ENCODE peak calls at places on chromosomes 1 and 21, in nine cellular contexts. One of them, this sample, is unnamed.

GRCh38 chr1:65174585-65174984 is 26.6 kb downstream of the AK4 start:
- DNase-seq in K562: no peak
- DNase-seq in H54: peak
- DNase-seq in activated T-cell treated with anti-CD3 and anti-CD28 coated beads, Interleukin-2, amount 50 U/mL, for 72 hours: no peak
- DNase-seq in iris pigment epithelial cell: peak
- DNase-seq in activated T-helper 1 cell treated with Interleukin-2 at 50 U/mL for 16 hours: no peak
- DNase-seq in hepatic stellate cell: peak
- DNase-seq in stimulated activated naive CD8-positive, alpha-beta T cell treated with anti-CD3 and anti-CD28 coated beads, Interleukin-15, Interleukin-2, amounts not matched to agents 100 U/mL and 50 U/mL, for 24 hours: no peak
- DNase-seq in OCI-LY7: no peak
- DNase-seq in this sample: peak

GRCh38 chr1:3541930-3542329 is 69.4 kb downstream of the MEGF6 start:
- DNase-seq in K562: peak
- DNase-seq in H54: no peak
- DNase-seq in activated T-cell treated with anti-CD3 and anti-CD28 coated beads, Interleukin-2, amount 50 U/mL, for 72 hours: no peak
- DNase-seq in iris pigment epithelial cell: no peak
- DNase-seq in activated T-helper 1 cell treated with Interleukin-2 at 50 U/mL for 16 hours: no peak
- DNase-seq in hepatic stellate cell: no peak
- DNase-seq in stimulated activated naive CD8-positive, alpha-beta T cell treated with anti-CD3 and anti-CD28 coated beads, Interleukin-15, Interleukin-2, amounts not matched to agents 100 U/mL and 50 U/mL, for 24 hours: no peak
- DNase-seq in OCI-LY7: no peak
- DNase-seq in this sample: no peak

GRCh38 chr1:12499574-12500245 is 118.3 kb downstream of the DHRS3 start:
- DNase-seq in K562: no peak
- DNase-seq in H54: no peak
- DNase-seq in activated T-cell treated with anti-CD3 and anti-CD28 coated beads, Interleukin-2, amount 50 U/mL, for 72 hours: no peak
- DNase-seq in iris pigment epithelial cell: no peak
- DNase-seq in activated T-helper 1 cell treated with Interleukin-2 at 50 U/mL for 16 hours: no peak
- DNase-seq in hepatic stellate cell: no peak
- DNase-seq in stimulated activated naive CD8-positive, alpha-beta T cell treated with anti-CD3 and anti-CD28 coated beads, Interleukin-15, Interleukin-2, amounts not matched to agents 100 U/mL and 50 U/mL, for 24 hours: no peak
- DNase-seq in OCI-LY7: no peak
- DNase-seq in this sample: no peak

GRCh38 chr1:220274122-220274855 is 2.0 kb upstream of the RAB3GAP2 start:
- DNase-seq in K562: no peak
- DNase-seq in H54: no peak
- DNase-seq in activated T-cell treated with anti-CD3 and anti-CD28 coated beads, Interleukin-2, amount 50 U/mL, for 72 hours: no peak
- DNase-seq in iris pigment epithelial cell: peak
- DNase-seq in activated T-helper 1 cell treated with Interleukin-2 at 50 U/mL for 16 hours: no peak
- DNase-seq in hepatic stellate cell: no peak
- DNase-seq in stimulated activated naive CD8-positive, alpha-beta T cell treated with anti-CD3 and anti-CD28 coated beads, Interleukin-15, Interleukin-2, amounts not matched to agents 100 U/mL and 50 U/mL, for 24 hours: no peak
- DNase-seq in OCI-LY7: no peak
- DNase-seq in this sample: no peak

GRCh38 chr1:7290971-7291970 is 479.8 kb upstream of the VAMP3 start:
- DNase-seq in K562: no peak
- DNase-seq in H54: no peak
- DNase-seq in activated T-cell treated with anti-CD3 and anti-CD28 coated beads, Interleukin-2, amount 50 U/mL, for 72 hours: no peak
- DNase-seq in iris pigment epithelial cell: peak
- DNase-seq in activated T-helper 1 cell treated with Interleukin-2 at 50 U/mL for 16 hours: no peak
- DNase-seq in hepatic stellate cell: peak
- DNase-seq in stimulated activated naive CD8-positive, alpha-beta T cell treated with anti-CD3 and anti-CD28 coated beads, Interleukin-15, Interleukin-2, amounts not matched to agents 100 U/mL and 50 U/mL, for 24 hours: no peak
- DNase-seq in OCI-LY7: no peak
- DNase-seq in this sample: no peak

GRCh38 chr1:225999912-226000337 is 782 bp upstream of the SDE2 start:
- DNase-seq in K562: no peak
- DNase-seq in H54: no peak
- DNase-seq in activated T-cell treated with anti-CD3 and anti-CD28 coated beads, Interleukin-2, amount 50 U/mL, for 72 hours: no peak
- DNase-seq in iris pigment epithelial cell: peak
- DNase-seq in activated T-helper 1 cell treated with Interleukin-2 at 50 U/mL for 16 hours: no peak
- DNase-seq in hepatic stellate cell: peak
- DNase-seq in stimulated activated naive CD8-positive, alpha-beta T cell treated with anti-CD3 and anti-CD28 coated beads, Interleukin-15, Interleukin-2, amounts not matched to agents 100 U/mL and 50 U/mL, for 24 hours: no peak
- DNase-seq in OCI-LY7: peak
- DNase-seq in this sample: no peak

GRCh38 chr1:118346940-118347339 is 161.9 kb upstream of the SPAG17 start:
- DNase-seq in K562: no peak
- DNase-seq in H54: no peak
- DNase-seq in activated T-cell treated with anti-CD3 and anti-CD28 coated beads, Interleukin-2, amount 50 U/mL, for 72 hours: no peak
- DNase-seq in iris pigment epithelial cell: no peak
- DNase-seq in activated T-helper 1 cell treated with Interleukin-2 at 50 U/mL for 16 hours: no peak
- DNase-seq in hepatic stellate cell: no peak
- DNase-seq in stimulated activated naive CD8-positive, alpha-beta T cell treated with anti-CD3 and anti-CD28 coated beads, Interleukin-15, Interleukin-2, amounts not matched to agents 100 U/mL and 50 U/mL, for 24 hours: no peak
- DNase-seq in OCI-LY7: no peak
- DNase-seq in this sample: no peak

GRCh38 chr1:8335246-8335645 is 17.3 kb downstream of the SLC45A1 start:
- DNase-seq in K562: no peak
- DNase-seq in H54: no peak
- DNase-seq in activated T-cell treated with anti-CD3 and anti-CD28 coated beads, Interleukin-2, amount 50 U/mL, for 72 hours: no peak
- DNase-seq in iris pigment epithelial cell: no peak
- DNase-seq in activated T-helper 1 cell treated with Interleukin-2 at 50 U/mL for 16 hours: no peak
- DNase-seq in hepatic stellate cell: no peak
- DNase-seq in stimulated activated naive CD8-positive, alpha-beta T cell treated with anti-CD3 and anti-CD28 coated beads, Interleukin-15, Interleukin-2, amounts not matched to agents 100 U/mL and 50 U/mL, for 24 hours: no peak
- DNase-seq in OCI-LY7: no peak
- DNase-seq in this sample: no peak

GRCh38 chr1:48006318-48006717 is 9.1 kb upstream of the TRABD2B start:
- DNase-seq in K562: no peak
- DNase-seq in H54: no peak
- DNase-seq in activated T-cell treated with anti-CD3 and anti-CD28 coated beads, Interleukin-2, amount 50 U/mL, for 72 hours: no peak
- DNase-seq in iris pigment epithelial cell: no peak
- DNase-seq in activated T-helper 1 cell treated with Interleukin-2 at 50 U/mL for 16 hours: no peak
- DNase-seq in hepatic stellate cell: no peak
- DNase-seq in stimulated activated naive CD8-positive, alpha-beta T cell treated with anti-CD3 and anti-CD28 coated beads, Interleukin-15, Interleukin-2, amounts not matched to agents 100 U/mL and 50 U/mL, for 24 hours: no peak
- DNase-seq in OCI-LY7: no peak
- DNase-seq in this sample: no peak

GRCh38 chr1:10848109-10848684 is 51.8 kb upstream of the CASZ1 start:
- DNase-seq in K562: no peak
- DNase-seq in H54: no peak
- DNase-seq in activated T-cell treated with anti-CD3 and anti-CD28 coated beads, Interleukin-2, amount 50 U/mL, for 72 hours: no peak
- DNase-seq in iris pigment epithelial cell: no peak
- DNase-seq in activated T-helper 1 cell treated with Interleukin-2 at 50 U/mL for 16 hours: no peak
- DNase-seq in hepatic stellate cell: no peak
- DNase-seq in stimulated activated naive CD8-positive, alpha-beta T cell treated with anti-CD3 and anti-CD28 coated beads, Interleukin-15, Interleukin-2, amounts not matched to agents 100 U/mL and 50 U/mL, for 24 hours: no peak
- DNase-seq in OCI-LY7: no peak
- DNase-seq in this sample: no peak

GRCh38 chr1:178020968-178021640 is 51.2 kb upstream of the SEC16B start:
- DNase-seq in K562: no peak
- DNase-seq in H54: no peak
- DNase-seq in activated T-cell treated with anti-CD3 and anti-CD28 coated beads, Interleukin-2, amount 50 U/mL, for 72 hours: no peak
- DNase-seq in iris pigment epithelial cell: no peak
- DNase-seq in activated T-helper 1 cell treated with Interleukin-2 at 50 U/mL for 16 hours: no peak
- DNase-seq in hepatic stellate cell: no peak
- DNase-seq in stimulated activated naive CD8-positive, alpha-beta T cell treated with anti-CD3 and anti-CD28 coated beads, Interleukin-15, Interleukin-2, amounts not matched to agents 100 U/mL and 50 U/mL, for 24 hours: no peak
- DNase-seq in OCI-LY7: no peak
- DNase-seq in this sample: no peak

GRCh38 chr1:61056674-61057439 is 25.5 kb upstream of the NFIA start:
- DNase-seq in K562: peak
- DNase-seq in H54: no peak
- DNase-seq in activated T-cell treated with anti-CD3 and anti-CD28 coated beads, Interleukin-2, amount 50 U/mL, for 72 hours: peak
- DNase-seq in iris pigment epithelial cell: peak
- DNase-seq in activated T-helper 1 cell treated with Interleukin-2 at 50 U/mL for 16 hours: no peak
- DNase-seq in hepatic stellate cell: peak
- DNase-seq in stimulated activated naive CD8-positive, alpha-beta T cell treated with anti-CD3 and anti-CD28 coated beads, Interleukin-15, Interleukin-2, amounts not matched to agents 100 U/mL and 50 U/mL, for 24 hours: peak
- DNase-seq in OCI-LY7: peak
- DNase-seq in this sample: peak

GRCh38 chr1:205287723-205288122 is 33.8 kb downstream of the NUAK2 start:
- DNase-seq in K562: no peak
- DNase-seq in H54: no peak
- DNase-seq in activated T-cell treated with anti-CD3 and anti-CD28 coated beads, Interleukin-2, amount 50 U/mL, for 72 hours: no peak
- DNase-seq in iris pigment epithelial cell: no peak
- DNase-seq in activated T-helper 1 cell treated with Interleukin-2 at 50 U/mL for 16 hours: no peak
- DNase-seq in hepatic stellate cell: no peak
- DNase-seq in stimulated activated naive CD8-positive, alpha-beta T cell treated with anti-CD3 and anti-CD28 coated beads, Interleukin-15, Interleukin-2, amounts not matched to agents 100 U/mL and 50 U/mL, for 24 hours: no peak
- DNase-seq in OCI-LY7: no peak
- DNase-seq in this sample: no peak

GRCh38 chr1:34792868-34793727 is at the start of gene GJA4:
- DNase-seq in K562: peak
- DNase-seq in H54: no peak
- DNase-seq in activated T-cell treated with anti-CD3 and anti-CD28 coated beads, Interleukin-2, amount 50 U/mL, for 72 hours: no peak
- DNase-seq in iris pigment epithelial cell: no peak
- DNase-seq in activated T-helper 1 cell treated with Interleukin-2 at 50 U/mL for 16 hours: no peak
- DNase-seq in hepatic stellate cell: no peak
- DNase-seq in stimulated activated naive CD8-positive, alpha-beta T cell treated with anti-CD3 and anti-CD28 coated beads, Interleukin-15, Interleukin-2, amounts not matched to agents 100 U/mL and 50 U/mL, for 24 hours: peak
- DNase-seq in OCI-LY7: no peak
- DNase-seq in this sample: no peak

GRCh38 chr21:28805885-28806284 is 186.8 kb downstream of the LTN1 start:
- DNase-seq in K562: no peak
- DNase-seq in H54: no peak
- DNase-seq in activated T-cell treated with anti-CD3 and anti-CD28 coated beads, Interleukin-2, amount 50 U/mL, for 72 hours: no peak
- DNase-seq in iris pigment epithelial cell: peak
- DNase-seq in activated T-helper 1 cell treated with Interleukin-2 at 50 U/mL for 16 hours: no peak
- DNase-seq in hepatic stellate cell: peak
- DNase-seq in stimulated activated naive CD8-positive, alpha-beta T cell treated with anti-CD3 and anti-CD28 coated beads, Interleukin-15, Interleukin-2, amounts not matched to agents 100 U/mL and 50 U/mL, for 24 hours: no peak
- DNase-seq in OCI-LY7: no peak
- DNase-seq in this sample: no peak

GRCh38 chr1:246642719-246643118 is 76.5 kb downstream of the CNST start:
- DNase-seq in K562: no peak
- DNase-seq in H54: no peak
- DNase-seq in activated T-cell treated with anti-CD3 and anti-CD28 coated beads, Interleukin-2, amount 50 U/mL, for 72 hours: no peak
- DNase-seq in iris pigment epithelial cell: no peak
- DNase-seq in activated T-helper 1 cell treated with Interleukin-2 at 50 U/mL for 16 hours: no peak
- DNase-seq in hepatic stellate cell: no peak
- DNase-seq in stimulated activated naive CD8-positive, alpha-beta T cell treated with anti-CD3 and anti-CD28 coated beads, Interleukin-15, Interleukin-2, amounts not matched to agents 100 U/mL and 50 U/mL, for 24 hours: no peak
- DNase-seq in OCI-LY7: no peak
- DNase-seq in this sample: no peak

GRCh38 chr1:111517464-111518225 is 14.2 kb upstream of the ADORA3 start:
- DNase-seq in K562: no peak
- DNase-seq in H54: no peak
- DNase-seq in activated T-cell treated with anti-CD3 and anti-CD28 coated beads, Interleukin-2, amount 50 U/mL, for 72 hours: peak
- DNase-seq in iris pigment epithelial cell: no peak
- DNase-seq in activated T-helper 1 cell treated with Interleukin-2 at 50 U/mL for 16 hours: no peak
- DNase-seq in hepatic stellate cell: no peak
- DNase-seq in stimulated activated naive CD8-positive, alpha-beta T cell treated with anti-CD3 and anti-CD28 coated beads, Interleukin-15, Interleukin-2, amounts not matched to agents 100 U/mL and 50 U/mL, for 24 hours: peak
- DNase-seq in OCI-LY7: peak
- DNase-seq in this sample: no peak

GRCh38 chr1:113195115-113195845 is 122.3 kb downstream of the LRIG2 start:
- DNase-seq in K562: no peak
- DNase-seq in H54: no peak
- DNase-seq in activated T-cell treated with anti-CD3 and anti-CD28 coated beads, Interleukin-2, amount 50 U/mL, for 72 hours: no peak
- DNase-seq in iris pigment epithelial cell: no peak
- DNase-seq in activated T-helper 1 cell treated with Interleukin-2 at 50 U/mL for 16 hours: no peak
- DNase-seq in hepatic stellate cell: no peak
- DNase-seq in stimulated activated naive CD8-positive, alpha-beta T cell treated with anti-CD3 and anti-CD28 coated beads, Interleukin-15, Interleukin-2, amounts not matched to agents 100 U/mL and 50 U/mL, for 24 hours: no peak
- DNase-seq in OCI-LY7: no peak
- DNase-seq in this sample: no peak

GRCh38 chr1:3477241-3478109 is 23.0 kb downstream of the ARHGEF16 start:
- DNase-seq in K562: peak
- DNase-seq in H54: peak
- DNase-seq in activated T-cell treated with anti-CD3 and anti-CD28 coated beads, Interleukin-2, amount 50 U/mL, for 72 hours: no peak
- DNase-seq in iris pigment epithelial cell: no peak
- DNase-seq in activated T-helper 1 cell treated with Interleukin-2 at 50 U/mL for 16 hours: no peak
- DNase-seq in hepatic stellate cell: no peak
- DNase-seq in stimulated activated naive CD8-positive, alpha-beta T cell treated with anti-CD3 and anti-CD28 coated beads, Interleukin-15, Interleukin-2, amounts not matched to agents 100 U/mL and 50 U/mL, for 24 hours: no peak
- DNase-seq in OCI-LY7: no peak
- DNase-seq in this sample: no peak